ENCODE peak calls at places on chromosome 12, in nine cellular contexts. L is neural crest cell; S is activated T-helper 1 cell treated with anti-CD3 and anti-CD28 coated beads, Interleukin-2, amount 50 U/mL, for 16 hours; W is H7; C is HCT116; Z is osteocyte; U is stimulated activated CD4-positive, alpha-beta T cell treated with anti-CD3 and anti-CD28 coated beads, TNF-alpha, amount 100 ng/mL, for 1 hour; I is HEK293T; J is HS-5. B is an unnamed sample.

GRCh38 chr12:75714462-75715322 is 203.3 kb upstream of the KRR1 start:
- DNase-seq in Z (no peak), L (no peak), U (no peak), S (no peak), J (no peak), W (no peak), C (peak), I (no peak), B (no peak)

GRCh38 chr12:52267699-52268098 is 6.7 kb upstream of the KRT86 start:
- DNase-seq in I (no peak), J (no peak), L (no peak), W (no peak), Z (no peak), C (no peak), S (no peak), U (no peak), B (no peak)

GRCh38 chr12:38711055-38711454 is 194.3 kb downstream of the CPNE8 start:
- DNase-seq in Z (no peak), J (no peak), I (no peak), W (no peak), C (no peak), U (no peak), L (no peak), S (no peak), B (no peak)

GRCh38 chr12:88544991-88545684 is 35.1 kb downstream of the KITLG start:
- DNase-seq in C (no peak), Z (no peak), L (no peak), S (no peak), W (no peak), J (no peak), I (no peak), U (no peak), B (no peak)

GRCh38 chr12:4041191-4041885 is 168.1 kb upstream of the PARP11 start:
- DNase-seq in S (no peak), I (no peak), L (no peak), C (no peak), W (no peak), Z (peak), J (no peak), U (no peak), B (no peak)

GRCh38 chr12:124852329-124852831 is 11.3 kb downstream of the SCARB1 start:
- DNase-seq in J (no peak), C (no peak), Z (no peak), I (no peak), W (no peak), U (no peak), S (no peak), L (no peak), B (peak)

GRCh38 chr12:70236990-70237389 is 6.2 kb upstream of the CNOT2 start:
- DNase-seq in I (no peak), C (no peak), L (no peak), U (no peak), W (no peak), S (no peak), Z (no peak), J (no peak), B (no peak)

GRCh38 chr12:104412681-104413080 is 44.1 kb upstream of the CHST11 start:
- DNase-seq in L (no peak), Z (peak), U (no peak), S (no peak), I (no peak), J (no peak), C (no peak), W (peak), B (no peak)

GRCh38 chr12:5258498-5258897 is 173.4 kb upstream of the NTF3 start:
- DNase-seq in W (no peak), Z (no peak), J (peak), C (no peak), U (no peak), L (no peak), I (no peak), S (no peak), B (peak)

GRCh38 chr12:41967668-41968649 is 176.7 kb downstream of the GXYLT1 start:
- DNase-seq in Z (no peak), C (no peak), U (no peak), W (peak), L (peak), I (peak), J (no peak), S (no peak), B (peak)

GRCh38 chr12:111446631-111447570 is 41.2 kb downstream of the SH2B3 start:
- DNase-seq in S (no peak), U (no peak), I (no peak), L (no peak), W (peak), Z (peak), J (no peak), C (no peak), B (no peak)

GRCh38 chr12:94150483-94151225 is 2.3 kb downstream of the PLXNC1 start:
- DNase-seq in L (no peak), J (no peak), S (no peak), W (peak), C (no peak), I (no peak), Z (no peak), U (no peak), B (peak)

GRCh38 chr12:65961731-65962130 is 137.4 kb downstream of the HMGA2 start:
- DNase-seq in S (no peak), W (no peak), L (no peak), U (no peak), C (no peak), J (no peak), Z (no peak), I (no peak), B (no peak)

GRCh38 chr12:121334513-121335343 is 17.5 kb downstream of the ANAPC5 start:
- DNase-seq in U (no peak), C (peak), S (no peak), J (peak), I (peak), Z (no peak), W (peak), L (no peak), B (peak)

GRCh38 chr12:7345232-7345631 is 41.4 kb downstream of the ACSM4 start:
- DNase-seq in W (no peak), C (no peak), U (no peak), I (no peak), L (no peak), S (no peak), J (no peak), Z (no peak), B (no peak)

GRCh38 chr12:19018302-19018980 is 111.1 kb upstream of the PLEKHA5 start:
- DNase-seq in C (no peak), W (no peak), S (no peak), J (peak), Z (no peak), U (no peak), I (no peak), L (no peak), B (no peak)

GRCh38 chr12:116222358-116222757 is 55.1 kb downstream of the MED13L start:
- DNase-seq in L (no peak), S (no peak), C (peak), I (no peak), Z (no peak), U (no peak), J (no peak), W (no peak), B (peak)

GRCh38 chr12:108905725-108906124 is 25.8 kb downstream of the DAO start:
- DNase-seq in J (no peak), U (no peak), W (no peak), L (no peak), C (no peak), I (no peak), Z (no peak), S (no peak), B (no peak)

GRCh38 chr12:14111230-14111865 is 129.9 kb upstream of the GRIN2B start:
- DNase-seq in S (no peak), C (peak), Z (no peak), I (peak), U (no peak), W (peak), L (no peak), J (no peak), B (peak)

GRCh38 chr12:104357431-104357952 is 54.0 kb downstream of the EID3 start:
- DNase-seq in S (no peak), L (no peak), I (no peak), Z (peak), C (no peak), J (no peak), W (no peak), U (no peak), B (no peak)

GRCh38 chr12:16435875-16436554 is 88.6 kb downstream of the MGST1 start:
- DNase-seq in J (no peak), S (no peak), L (no peak), Z (no peak), W (no peak), I (no peak), C (no peak), U (no peak), B (no peak)

GRCh38 chr12:100826323-100826722 is 31.7 kb downstream of the ANO4 start:
- DNase-seq in U (no peak), W (peak), I (peak), S (no peak), J (no peak), C (peak), Z (no peak), L (peak), B (peak)

GRCh38 chr12:26278266-26278665 is 82.9 kb downstream of the SSPN start:
- DNase-seq in C (no peak), Z (no peak), L (no peak), W (no peak), J (no peak), S (no peak), U (no peak), I (no peak), B (no peak)

GRCh38 chr12:123075591-123076171 is 75.2 kb downstream of the PITPNM2 start:
- DNase-seq in S (peak), L (peak), I (peak), C (no peak), U (peak), J (no peak), Z (no peak), W (peak), B (peak)

GRCh38 chr12:92424338-92424737 is 278.5 kb upstream of the PLEKHG7 start:
- DNase-seq in L (no peak), I (no peak), W (peak), U (no peak), S (no peak), C (no peak), J (no peak), Z (no peak), B (no peak)

B was measured in cardiac muscle cell.